ENCODE peak calls at places on chromosomes 16 and 17, in ten cellular contexts. N, F, P, S, C, Z, K, R, V and H are unnamed samples.

GRCh38 chr17:35892091-35892637 is 12.0 kb upstream of the CCL5 start:
- DNase-seq in K (no peak), P (no peak), N (peak), F (no peak), C (peak), S (no peak), R (no peak), Z (peak), V (no peak), H (peak)

GRCh38 chr17:65243838-65244237 is 106.7 kb downstream of the RGS9 start:
- DNase-seq in V (no peak), S (no peak), C (peak), K (no peak), Z (peak), R (no peak), P (peak), F (no peak), N (peak), H (no peak)

GRCh38 chr17:71667661-71668060 is 453.2 kb upstream of the SOX9 start:
- DNase-seq in F (no peak), R (no peak), N (no peak), P (no peak), Z (no peak), K (no peak), C (no peak), S (no peak), V (no peak), H (no peak)

GRCh38 chr16:85369741-85370528 is 243.2 kb upstream of the GSE1 start:
- DNase-seq in N (peak), Z (peak), V (no peak), C (peak), K (peak), R (peak), F (no peak), S (peak), P (no peak), H (peak)

GRCh38 chr16:49910761-49911160 is 54.8 kb upstream of the ZNF423 start:
- DNase-seq in N (no peak), V (no peak), Z (no peak), R (no peak), K (no peak), S (no peak), C (no peak), P (no peak), F (no peak), H (no peak)

GRCh38 chr17:75067856-75068255 is 19.9 kb upstream of the SLC16A5 start:
- DNase-seq in V (no peak), N (no peak), C (no peak), S (no peak), F (no peak), R (no peak), Z (no peak), K (no peak), P (no peak), H (no peak)

GRCh38 chr16:424033-424622 is 1.3 kb upstream of the RAB11FIP3 start:
- DNase-seq in Z (peak), F (no peak), K (no peak), N (peak), S (peak), R (peak), P (peak), V (no peak), C (peak), H (no peak)

GRCh38 chr17:18241229-18241871 is 15.9 kb downstream of the LLGL1 start:
- DNase-seq in R (no peak), C (no peak), Z (no peak), N (no peak), K (no peak), F (no peak), V (no peak), S (no peak), P (no peak), H (no peak)

GRCh38 chr17:18261146-18261515 is 669 bp downstream of the MIEF2 start:
- DNase-seq in V (peak), F (peak), C (peak), Z (peak), P (peak), K (peak), R (peak), N (peak), S (peak), H (peak)

GRCh38 chr16:23362460-23363317 is 60.6 kb downstream of the SCNN1B start:
- DNase-seq in P (no peak), Z (no peak), F (peak), S (peak), V (no peak), C (no peak), N (peak), K (peak), R (no peak), H (no peak)

GRCh38 chr17:14214271-14214670 is 22.4 kb downstream of the CDRT15 start:
- DNase-seq in K (no peak), F (no peak), S (no peak), N (no peak), C (peak), R (no peak), P (no peak), V (no peak), Z (peak), H (no peak)

GRCh38 chr17:56994009-56994792 is 16.3 kb downstream of the SCPEP1 start:
- DNase-seq in F (no peak), S (no peak), N (no peak), P (peak), V (no peak), K (no peak), Z (peak), R (no peak), C (peak), H (no peak)

GRCh38 chr17:17713839-17714238 is 32.6 kb downstream of the RAI1 start:
- DNase-seq in P (peak), Z (peak), K (no peak), S (peak), V (no peak), C (peak), F (no peak), N (peak), R (no peak), H (no peak)

GRCh38 chr17:8680850-8681174 is 50.3 kb upstream of the MYH10 start:
- DNase-seq in S (no peak), F (no peak), N (no peak), V (no peak), K (no peak), Z (no peak), R (no peak), C (no peak), P (no peak), H (no peak)

GRCh38 chr16:79839450-79839849 is 238.9 kb upstream of the MAF start:
- DNase-seq in S (no peak), C (no peak), N (no peak), Z (no peak), K (no peak), P (peak), F (no peak), V (no peak), R (no peak), H (no peak)

GRCh38 chr17:35879748-35880654 is at the start of gene CCL5:
- DNase-seq in V (peak), K (peak), S (no peak), N (no peak), C (no peak), F (no peak), P (no peak), Z (peak), R (no peak), H (peak)

GRCh38 chr16:9139965-9140364 is 48.5 kb downstream of the HAPSTR1 start:
- DNase-seq in S (no peak), N (peak), F (no peak), P (peak), R (no peak), K (no peak), Z (peak), V (no peak), C (no peak), H (peak)

GRCh38 chr17:3213587-3213986 is 6.1 kb downstream of the OR1A1 start:
- DNase-seq in S (no peak), P (no peak), Z (no peak), C (no peak), F (no peak), V (no peak), N (no peak), K (no peak), R (no peak), H (no peak)

GRCh38 chr16:79703066-79703465 is 102.5 kb upstream of the MAF start:
- DNase-seq in N (no peak), K (no peak), R (no peak), C (peak), F (no peak), Z (peak), S (no peak), V (no peak), P (peak), H (no peak)

GRCh38 chr17:70181866-70182265 is 12.5 kb downstream of the KCNJ2 start:
- DNase-seq in K (no peak), Z (peak), S (no peak), V (no peak), N (no peak), C (peak), F (no peak), R (no peak), P (no peak), H (no peak)

GRCh38 chr17:32833076-32833475 is 43.8 kb downstream of the MYO1D start:
- DNase-seq in C (no peak), R (no peak), Z (no peak), P (no peak), V (no peak), N (no peak), F (no peak), S (no peak), K (no peak), H (no peak)

GRCh38 chr17:82085931-82086764 is 11.9 kb downstream of the FASN start:
- DNase-seq in F (no peak), P (no peak), V (no peak), S (no peak), R (no peak), Z (no peak), N (no peak), K (no peak), C (no peak), H (no peak)

GRCh38 chr17:75645889-75646625 is 12.8 kb downstream of the SMIM5 start:
- DNase-seq in P (no peak), Z (no peak), V (no peak), S (peak), K (peak), C (no peak), N (peak), R (peak), F (peak), H (peak)

GRCh38 chr16:55280622-55281021 is 43.4 kb upstream of the IRX6 start:
- DNase-seq in C (no peak), P (no peak), N (no peak), S (no peak), R (no peak), Z (no peak), F (no peak), V (no peak), K (no peak), H (no peak)

GRCh38 chr16:12819126-12820117 is 15.7 kb upstream of the CPPED1 start:
- DNase-seq in C (peak), K (peak), R (peak), P (peak), Z (peak), F (peak), N (peak), S (peak), V (peak), H (peak)

GRCh38 chr16:64253525-64253924 is 868.3 kb downstream of the CDH11 start:
- DNase-seq in K (no peak), C (no peak), P (no peak), N (peak), R (no peak), F (no peak), V (no peak), Z (no peak), S (no peak), H (no peak)

GRCh38 chr16:50396770-50397525 is 28.2 kb upstream of the BRD7 start:
- DNase-seq in K (no peak), V (no peak), N (peak), S (peak), P (no peak), R (no peak), Z (peak), C (peak), F (no peak), H (no peak)

GRCh38 chr16:49472598-49472997 is 99.0 kb downstream of the C16orf78 start:
- DNase-seq in R (peak), F (no peak), Z (no peak), K (no peak), C (no peak), N (no peak), S (no peak), P (no peak), V (no peak), H (no peak)

GRCh38 chr17:15447928-15448579 is 19.4 kb downstream of the CDRT4 start:
- DNase-seq in S (no peak), R (no peak), F (no peak), N (no peak), K (no peak), P (no peak), V (no peak), C (peak), Z (no peak), H (no peak)

GRCh38 chr17:18070861-18071340 is 16.8 kb upstream of the DRG2 start:
- DNase-seq in N (no peak), C (peak), S (no peak), F (no peak), V (no peak), K (no peak), Z (peak), P (peak), R (no peak), H (no peak)

GRCh38 chr17:76121932-76122383 is 18.4 kb upstream of the EXOC7 start:
- DNase-seq in Z (peak), K (no peak), R (no peak), F (no peak), P (no peak), V (no peak), S (no peak), C (peak), N (no peak), H (no peak)

GRCh38 chr17:29557717-29558116 is 9.1 kb downstream of the ABHD15 start:
- DNase-seq in S (no peak), R (no peak), N (no peak), C (no peak), F (no peak), V (no peak), P (no peak), Z (no peak), K (no peak), H (no peak)

GRCh38 chr16:22417019-22417418 is 42.6 kb upstream of the CDR2 start:
- DNase-seq in S (no peak), R (no peak), P (no peak), Z (no peak), V (no peak), C (no peak), K (no peak), F (no peak), N (no peak), H (no peak)

GRCh38 chr17:59154335-59154720 is 658 bp downstream of the SKA2 start:
- DNase-seq in V (no peak), K (peak), Z (peak), N (peak), R (peak), S (peak), P (peak), F (no peak), C (peak), H (peak)

GRCh38 chr17:82231562-82232321 is 2.9 kb downstream of the SLC16A3 start:
- DNase-seq in R (peak), K (peak), C (peak), N (peak), S (peak), P (peak), F (no peak), Z (peak), V (no peak), H (no peak)

GRCh38 chr17:28384281-28385036 is 13.0 kb downstream of the SARM1 start:
- DNase-seq in P (no peak), S (peak), N (no peak), Z (no peak), R (peak), K (peak), V (peak), F (no peak), C (no peak), H (peak)

GRCh38 chr17:28379814-28380571 is 8.5 kb downstream of the SARM1 start:
- DNase-seq in Z (peak), S (peak), F (no peak), P (no peak), C (peak), V (no peak), R (no peak), K (no peak), N (peak), H (no peak)

GRCh38 chr17:28385037-28385797 is 13.7 kb downstream of the SARM1 start:
- DNase-seq in R (no peak), C (no peak), N (no peak), K (peak), S (peak), P (no peak), F (peak), Z (no peak), V (no peak), H (no peak)

GRCh38 chr17:28380572-28380907 is 9.0 kb downstream of the SARM1 start:
- DNase-seq in N (no peak), K (no peak), S (no peak), P (no peak), Z (no peak), V (no peak), F (no peak), R (no peak), C (no peak), H (no peak)

GRCh38 chr17:28381141-28381825 is 9.8 kb downstream of the SARM1 start:
- DNase-seq in Z (no peak), K (peak), F (no peak), C (no peak), P (no peak), N (no peak), R (no peak), V (no peak), S (peak), H (peak)
- TF ChIP-seq CTCF in Z (no peak), K (no peak), F (no peak), C (no peak), P (peak), N (no peak), R (no peak), V (no peak), S (peak), H (no peak)

GRCh38 chr17:47789611-47790520 is 31.7 kb downstream of the OSBPL7 start:
- DNase-seq in N (peak), C (peak), S (peak), Z (peak), P (peak), V (no peak), K (peak), F (peak), R (no peak), H (peak)
- TF ChIP-seq CTCF in N (peak), C (peak), S (peak), Z (peak), P (peak), V (peak), K (no peak), F (no peak), R (peak), H (peak)

DNA sequence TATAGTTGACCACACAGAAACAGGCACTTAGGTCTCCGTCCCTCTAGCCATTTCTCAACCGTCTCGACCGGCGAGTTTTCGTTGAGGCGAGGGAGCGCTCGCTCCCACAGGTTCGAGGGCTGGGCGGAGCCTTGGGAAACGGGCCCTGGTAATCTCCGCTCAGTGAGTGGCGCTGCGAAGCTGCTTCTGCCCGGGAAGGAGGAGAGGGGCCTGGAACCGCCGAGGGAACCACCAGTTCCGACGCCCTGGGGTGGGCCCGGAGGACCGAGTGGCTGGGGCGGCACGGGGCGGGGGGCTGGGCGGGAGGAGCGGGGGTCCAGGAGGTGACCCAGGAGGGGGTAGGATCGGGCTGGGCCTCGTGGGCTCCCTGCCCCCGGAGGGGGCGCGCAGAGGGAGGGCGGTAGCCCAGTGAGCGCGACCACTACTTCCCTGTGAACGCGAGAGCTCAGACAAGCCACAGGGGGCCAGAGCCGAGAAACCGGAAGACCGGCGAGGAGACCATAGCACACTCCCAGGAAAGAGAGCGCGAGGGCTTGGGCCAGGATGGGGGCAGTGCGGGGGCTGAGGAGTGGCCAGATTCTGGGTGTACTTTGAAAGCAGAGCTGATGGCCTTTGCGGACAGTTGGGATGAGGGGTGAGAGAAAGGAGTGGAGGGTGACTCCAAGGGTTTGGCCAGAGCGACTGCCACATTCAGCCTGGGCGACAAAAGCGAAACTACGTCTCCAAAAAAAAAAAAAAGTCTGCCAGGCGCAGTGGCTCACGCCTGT is 29.9 kb upstream of the ARL4D start:
- DNase-seq in R (peak), S (peak), C (peak), V (peak), N (peak), F (peak), Z (peak), P (peak), K (peak), H (peak)
- TF ChIP-seq CTCF in R (no peak), S (peak), C (no peak), V (no peak), N (no peak), F (no peak), Z (no peak), P (no peak), K (no peak), H (peak)

GRCh38 chr16:17493012-17493411 is 22.3 kb upstream of the XYLT1 start:
- DNase-seq in K (no peak), V (no peak), N (no peak), Z (no peak), S (no peak), F (no peak), R (no peak), P (no peak), C (no peak), H (no peak)

GRCh38 chr16:17488506-17488905 is 17.7 kb upstream of the XYLT1 start:
- DNase-seq in Z (no peak), V (no peak), N (no peak), F (no peak), S (no peak), P (no peak), K (no peak), R (no peak), C (no peak), H (no peak)

DNA sequence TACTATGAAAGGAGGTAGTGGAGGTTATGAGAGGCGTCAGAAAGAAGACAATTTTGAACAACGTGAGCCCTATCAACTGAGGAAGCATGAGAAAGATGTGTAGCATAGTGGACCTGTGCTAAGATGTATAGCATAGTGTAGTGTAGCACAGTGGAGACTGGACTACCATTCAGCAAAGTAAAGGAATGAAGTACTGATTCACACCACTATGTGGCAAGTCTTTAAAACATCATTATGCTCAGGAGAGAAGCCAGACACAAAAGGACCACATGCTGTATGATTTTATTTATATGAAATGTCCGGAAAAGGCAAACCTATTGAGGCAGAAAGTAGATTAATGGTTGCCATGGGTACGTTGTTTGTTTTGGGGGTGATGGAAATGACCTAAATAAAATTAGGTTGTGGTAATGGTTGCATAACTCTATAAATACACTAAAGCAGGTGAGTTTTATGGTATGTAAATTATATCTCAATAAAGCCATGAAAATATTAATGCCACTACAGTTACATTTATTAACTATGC is 20.4 kb upstream of the XYLT1 start:
- DNase-seq in V (no peak), P (no peak), S (no peak), N (no peak), Z (no peak), R (no peak), C (no peak), F (no peak), K (no peak), H (no peak)
- TF ChIP-seq CTCF in V (no peak), P (no peak), S (no peak), N (no peak), Z (no peak), R (no peak), C (no peak), F (no peak), K (no peak), H (no peak)

DNA sequence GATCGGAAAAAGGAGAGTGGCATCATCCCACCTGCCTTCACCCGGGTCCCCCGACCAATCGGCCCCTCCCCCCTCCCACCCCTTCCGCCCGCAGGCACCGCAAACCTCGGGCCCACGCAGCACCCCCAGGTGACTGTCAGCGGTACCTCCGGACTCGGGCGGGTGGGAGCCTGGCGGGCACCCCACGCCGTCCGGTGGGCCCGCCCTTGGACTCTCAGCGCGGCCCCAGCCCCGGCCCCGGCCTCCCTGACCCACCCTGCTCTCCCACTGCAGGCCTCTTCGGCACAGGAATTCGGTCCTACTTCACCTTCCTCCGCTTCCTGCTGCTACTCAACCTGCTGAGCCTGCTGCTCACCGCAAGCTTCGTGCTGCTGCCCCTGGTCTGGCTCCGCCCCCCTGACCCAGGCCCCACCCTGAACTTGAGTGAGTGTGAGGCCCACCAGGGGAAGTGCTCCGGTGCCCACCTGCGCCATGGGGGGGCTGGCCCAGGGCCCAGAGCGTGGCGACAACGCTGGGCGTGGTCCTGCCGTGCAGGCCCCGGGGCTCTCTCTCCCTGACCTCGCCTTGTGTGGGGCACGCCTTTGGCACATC is 1.6 kb downstream of the TMC8 start:
- DNase-seq in S (peak), C (no peak), F (no peak), R (no peak), Z (no peak), V (peak), K (peak), P (no peak), N (no peak), H (peak)
- TF ChIP-seq CTCF in S (no peak), C (no peak), F (no peak), R (no peak), Z (no peak), V (peak), K (no peak), P (no peak), N (no peak), H (no peak)